ENCODE peak calls at places on chromosome 10, in seven cellular contexts. One of them, this sample, is unnamed.

GRCh38 chr10:34434119-34434594 is 380.9 kb downstream of the PARD3 start:
- DNase-seq in stimulated activated CD8-positive, alpha-beta memory T cell treated with anti-CD3 and anti-CD28 coated beads, Interleukin-4, amount 100 ng/mL, for 1 hour: no peak
- DNase-seq in effector memory CD8-positive, alpha-beta T cell: no peak
- DNase-seq in GM03348: peak; percentile 39
- DNase-seq in esophagus muscularis mucosa: no peak
- DNase-seq in stimulated activated CD4-positive, alpha-beta T cell treated with anti-CD3 and anti-CD28 coated beads, Interleukin-2, amount 100 ng/mL, for 48 hours: no peak
- DNase-seq in mesothelial cell of epicardium: no peak
- DNase-seq in this sample: no peak

GRCh38 chr10:69712346-69712745 is 82.3 kb downstream of the FAM241B start:
- DNase-seq in stimulated activated CD8-positive, alpha-beta memory T cell treated with anti-CD3 and anti-CD28 coated beads, Interleukin-4, amount 100 ng/mL, for 1 hour: no peak
- DNase-seq in esophagus muscularis mucosa: no peak
- DNase-seq in effector memory CD8-positive, alpha-beta T cell: no peak
- DNase-seq in stimulated activated CD4-positive, alpha-beta T cell treated with anti-CD3 and anti-CD28 coated beads, Interleukin-2, amount 100 ng/mL, for 48 hours: no peak
- DNase-seq in GM03348: no peak
- DNase-seq in mesothelial cell of epicardium: no peak
- DNase-seq in this sample: no peak

GRCh38 chr10:132142396-132143161 is 44.2 kb upstream of the DPYSL4 start:
- DNase-seq in mesothelial cell of epicardium: peak; percentile 41
- DNase-seq in esophagus muscularis mucosa: no peak
- DNase-seq in stimulated activated CD4-positive, alpha-beta T cell treated with anti-CD3 and anti-CD28 coated beads, Interleukin-2, amount 100 ng/mL, for 48 hours: peak; percentile 49
- DNase-seq in GM03348: peak; percentile 90
- DNase-seq in effector memory CD8-positive, alpha-beta T cell: peak; percentile 47
- DNase-seq in stimulated activated CD8-positive, alpha-beta memory T cell treated with anti-CD3 and anti-CD28 coated beads, Interleukin-4, amount 100 ng/mL, for 1 hour: no peak
- DNase-seq in this sample: peak; percentile 46

GRCh38 chr10:34299105-34299611 is 515.9 kb downstream of the PARD3 start:
- DNase-seq in stimulated activated CD8-positive, alpha-beta memory T cell treated with anti-CD3 and anti-CD28 coated beads, Interleukin-4, amount 100 ng/mL, for 1 hour: no peak
- DNase-seq in esophagus muscularis mucosa: no peak
- DNase-seq in effector memory CD8-positive, alpha-beta T cell: no peak
- DNase-seq in GM03348: peak; percentile 44
- DNase-seq in stimulated activated CD4-positive, alpha-beta T cell treated with anti-CD3 and anti-CD28 coated beads, Interleukin-2, amount 100 ng/mL, for 48 hours: no peak
- DNase-seq in mesothelial cell of epicardium: no peak
- DNase-seq in this sample: no peak

GRCh38 chr10:65341323-65341922 is 1584.4 kb upstream of the LRRTM3 start:
- DNase-seq in stimulated activated CD4-positive, alpha-beta T cell treated with anti-CD3 and anti-CD28 coated beads, Interleukin-2, amount 100 ng/mL, for 48 hours: no peak
- DNase-seq in stimulated activated CD8-positive, alpha-beta memory T cell treated with anti-CD3 and anti-CD28 coated beads, Interleukin-4, amount 100 ng/mL, for 1 hour: no peak
- DNase-seq in esophagus muscularis mucosa: no peak
- DNase-seq in GM03348: no peak
- DNase-seq in mesothelial cell of epicardium: no peak
- DNase-seq in effector memory CD8-positive, alpha-beta T cell: no peak
- DNase-seq in this sample: no peak

GRCh38 chr10:103124420-103125096 is 68.5 kb downstream of the NT5C2 start:
- DNase-seq in mesothelial cell of epicardium: no peak
- DNase-seq in stimulated activated CD8-positive, alpha-beta memory T cell treated with anti-CD3 and anti-CD28 coated beads, Interleukin-4, amount 100 ng/mL, for 1 hour: no peak
- DNase-seq in stimulated activated CD4-positive, alpha-beta T cell treated with anti-CD3 and anti-CD28 coated beads, Interleukin-2, amount 100 ng/mL, for 48 hours: peak; percentile 14
- DNase-seq in esophagus muscularis mucosa: no peak
- DNase-seq in effector memory CD8-positive, alpha-beta T cell: no peak
- DNase-seq in GM03348: no peak
- DNase-seq in this sample: no peak

GRCh38 chr10:69645751-69646687 is 16.0 kb downstream of the FAM241B start:
- DNase-seq in esophagus muscularis mucosa: no peak
- DNase-seq in GM03348: no peak
- DNase-seq in stimulated activated CD8-positive, alpha-beta memory T cell treated with anti-CD3 and anti-CD28 coated beads, Interleukin-4, amount 100 ng/mL, for 1 hour: no peak
- DNase-seq in stimulated activated CD4-positive, alpha-beta T cell treated with anti-CD3 and anti-CD28 coated beads, Interleukin-2, amount 100 ng/mL, for 48 hours: no peak
- DNase-seq in effector memory CD8-positive, alpha-beta T cell: no peak
- DNase-seq in mesothelial cell of epicardium: no peak
- DNase-seq in this sample: no peak

GRCh38 chr10:91378061-91378460 is 32.1 kb upstream of the HECTD2 start:
- DNase-seq in mesothelial cell of epicardium: no peak
- DNase-seq in esophagus muscularis mucosa: no peak
- DNase-seq in stimulated activated CD4-positive, alpha-beta T cell treated with anti-CD3 and anti-CD28 coated beads, Interleukin-2, amount 100 ng/mL, for 48 hours: no peak
- DNase-seq in stimulated activated CD8-positive, alpha-beta memory T cell treated with anti-CD3 and anti-CD28 coated beads, Interleukin-4, amount 100 ng/mL, for 1 hour: no peak
- DNase-seq in effector memory CD8-positive, alpha-beta T cell: peak; percentile 27
- DNase-seq in GM03348: no peak
- DNase-seq in this sample: peak; percentile 80

GRCh38 chr10:62885656-62886461 is 69.7 kb upstream of the EGR2 start:
- DNase-seq in stimulated activated CD8-positive, alpha-beta memory T cell treated with anti-CD3 and anti-CD28 coated beads, Interleukin-4, amount 100 ng/mL, for 1 hour: no peak
- DNase-seq in effector memory CD8-positive, alpha-beta T cell: no peak
- DNase-seq in esophagus muscularis mucosa: no peak
- DNase-seq in GM03348: peak; percentile 59
- DNase-seq in mesothelial cell of epicardium: no peak
- DNase-seq in stimulated activated CD4-positive, alpha-beta T cell treated with anti-CD3 and anti-CD28 coated beads, Interleukin-2, amount 100 ng/mL, for 48 hours: no peak
- DNase-seq in this sample: no peak

GRCh38 chr10:101124933-101125332 is 6.2 kb upstream of the TLX1 start:
- DNase-seq in effector memory CD8-positive, alpha-beta T cell: no peak
- DNase-seq in GM03348: no peak
- DNase-seq in stimulated activated CD4-positive, alpha-beta T cell treated with anti-CD3 and anti-CD28 coated beads, Interleukin-2, amount 100 ng/mL, for 48 hours: no peak
- DNase-seq in esophagus muscularis mucosa: no peak
- DNase-seq in stimulated activated CD8-positive, alpha-beta memory T cell treated with anti-CD3 and anti-CD28 coated beads, Interleukin-4, amount 100 ng/mL, for 1 hour: no peak
- DNase-seq in mesothelial cell of epicardium: no peak
- DNase-seq in this sample: no peak

GRCh38 chr10:66321746-66322145 is 604.1 kb upstream of the LRRTM3 start:
- DNase-seq in stimulated activated CD4-positive, alpha-beta T cell treated with anti-CD3 and anti-CD28 coated beads, Interleukin-2, amount 100 ng/mL, for 48 hours: no peak
- DNase-seq in esophagus muscularis mucosa: no peak
- DNase-seq in mesothelial cell of epicardium: no peak
- DNase-seq in stimulated activated CD8-positive, alpha-beta memory T cell treated with anti-CD3 and anti-CD28 coated beads, Interleukin-4, amount 100 ng/mL, for 1 hour: no peak
- DNase-seq in GM03348: no peak
- DNase-seq in effector memory CD8-positive, alpha-beta T cell: no peak
- DNase-seq in this sample: no peak

GRCh38 chr10:31147220-31147608 is 115.5 kb upstream of the ZNF438 start:
- DNase-seq in effector memory CD8-positive, alpha-beta T cell: no peak
- DNase-seq in mesothelial cell of epicardium: no peak
- DNase-seq in GM03348: peak; percentile 57
- DNase-seq in stimulated activated CD4-positive, alpha-beta T cell treated with anti-CD3 and anti-CD28 coated beads, Interleukin-2, amount 100 ng/mL, for 48 hours: no peak
- DNase-seq in esophagus muscularis mucosa: no peak
- DNase-seq in stimulated activated CD8-positive, alpha-beta memory T cell treated with anti-CD3 and anti-CD28 coated beads, Interleukin-4, amount 100 ng/mL, for 1 hour: no peak
- DNase-seq in this sample: no peak

GRCh38 chr10:114957673-114958072 is 19.7 kb downstream of the TRUB1 start:
- DNase-seq in mesothelial cell of epicardium: no peak
- DNase-seq in stimulated activated CD4-positive, alpha-beta T cell treated with anti-CD3 and anti-CD28 coated beads, Interleukin-2, amount 100 ng/mL, for 48 hours: no peak
- DNase-seq in GM03348: no peak
- DNase-seq in esophagus muscularis mucosa: no peak
- DNase-seq in effector memory CD8-positive, alpha-beta T cell: no peak
- DNase-seq in stimulated activated CD8-positive, alpha-beta memory T cell treated with anti-CD3 and anti-CD28 coated beads, Interleukin-4, amount 100 ng/mL, for 1 hour: no peak
- DNase-seq in this sample: no peak

GRCh38 chr10:6671976-6672375 is 91.9 kb upstream of the PRKCQ start:
- DNase-seq in GM03348: no peak
- DNase-seq in esophagus muscularis mucosa: no peak
- DNase-seq in stimulated activated CD4-positive, alpha-beta T cell treated with anti-CD3 and anti-CD28 coated beads, Interleukin-2, amount 100 ng/mL, for 48 hours: no peak
- DNase-seq in stimulated activated CD8-positive, alpha-beta memory T cell treated with anti-CD3 and anti-CD28 coated beads, Interleukin-4, amount 100 ng/mL, for 1 hour: no peak
- DNase-seq in mesothelial cell of epicardium: no peak
- DNase-seq in effector memory CD8-positive, alpha-beta T cell: no peak
- DNase-seq in this sample: no peak

GRCh38 chr10:12348870-12349627 is at the start of gene CAMK1D:
- DNase-seq in effector memory CD8-positive, alpha-beta T cell: peak; percentile 86
- DNase-seq in stimulated activated CD4-positive, alpha-beta T cell treated with anti-CD3 and anti-CD28 coated beads, Interleukin-2, amount 100 ng/mL, for 48 hours: peak; percentile 69
- DNase-seq in esophagus muscularis mucosa: peak; percentile 96
- DNase-seq in stimulated activated CD8-positive, alpha-beta memory T cell treated with anti-CD3 and anti-CD28 coated beads, Interleukin-4, amount 100 ng/mL, for 1 hour: peak; percentile 77
- DNase-seq in GM03348: peak; percentile 91
- DNase-seq in mesothelial cell of epicardium: peak; percentile 44
- DNase-seq in this sample: peak; percentile 92

GRCh38 chr10:116888380-116889055 is 39.2 kb downstream of the ENO4 start:
- DNase-seq in esophagus muscularis mucosa: no peak
- DNase-seq in stimulated activated CD8-positive, alpha-beta memory T cell treated with anti-CD3 and anti-CD28 coated beads, Interleukin-4, amount 100 ng/mL, for 1 hour: no peak
- DNase-seq in GM03348: peak; percentile 84
- DNase-seq in mesothelial cell of epicardium: no peak
- DNase-seq in effector memory CD8-positive, alpha-beta T cell: no peak
- DNase-seq in stimulated activated CD4-positive, alpha-beta T cell treated with anti-CD3 and anti-CD28 coated beads, Interleukin-2, amount 100 ng/mL, for 48 hours: no peak
- DNase-seq in this sample: no peak

GRCh38 chr10:59678884-59679301 is 30.8 kb downstream of the SLC16A9 start:
- DNase-seq in mesothelial cell of epicardium: no peak
- DNase-seq in stimulated activated CD4-positive, alpha-beta T cell treated with anti-CD3 and anti-CD28 coated beads, Interleukin-2, amount 100 ng/mL, for 48 hours: no peak
- DNase-seq in effector memory CD8-positive, alpha-beta T cell: no peak
- DNase-seq in esophagus muscularis mucosa: no peak
- DNase-seq in GM03348: peak; percentile 6
- DNase-seq in stimulated activated CD8-positive, alpha-beta memory T cell treated with anti-CD3 and anti-CD28 coated beads, Interleukin-4, amount 100 ng/mL, for 1 hour: no peak
- DNase-seq in this sample: no peak

GRCh38 chr10:80493482-80494021 is 39.4 kb downstream of the TSPAN14 start:
- DNase-seq in stimulated activated CD8-positive, alpha-beta memory T cell treated with anti-CD3 and anti-CD28 coated beads, Interleukin-4, amount 100 ng/mL, for 1 hour: no peak
- DNase-seq in mesothelial cell of epicardium: no peak
- DNase-seq in GM03348: peak; percentile 50
- DNase-seq in esophagus muscularis mucosa: no peak
- DNase-seq in stimulated activated CD4-positive, alpha-beta T cell treated with anti-CD3 and anti-CD28 coated beads, Interleukin-2, amount 100 ng/mL, for 48 hours: no peak
- DNase-seq in effector memory CD8-positive, alpha-beta T cell: no peak
- DNase-seq in this sample: peak; percentile 73

GRCh38 chr10:89550509-89550908 is 15.1 kb upstream of the SLC16A12 start:
- DNase-seq in GM03348: no peak
- DNase-seq in mesothelial cell of epicardium: no peak
- DNase-seq in stimulated activated CD8-positive, alpha-beta memory T cell treated with anti-CD3 and anti-CD28 coated beads, Interleukin-4, amount 100 ng/mL, for 1 hour: no peak
- DNase-seq in stimulated activated CD4-positive, alpha-beta T cell treated with anti-CD3 and anti-CD28 coated beads, Interleukin-2, amount 100 ng/mL, for 48 hours: no peak
- DNase-seq in esophagus muscularis mucosa: no peak
- DNase-seq in effector memory CD8-positive, alpha-beta T cell: no peak
- DNase-seq in this sample: no peak

GRCh38 chr10:62805139-62806092 is 896 bp downstream of the ADO start:
- DNase-seq in GM03348: peak; percentile 77
- DNase-seq in esophagus muscularis mucosa: no peak
- DNase-seq in stimulated activated CD4-positive, alpha-beta T cell treated with anti-CD3 and anti-CD28 coated beads, Interleukin-2, amount 100 ng/mL, for 48 hours: peak; percentile 59
- DNase-seq in effector memory CD8-positive, alpha-beta T cell: no peak
- DNase-seq in stimulated activated CD8-positive, alpha-beta memory T cell treated with anti-CD3 and anti-CD28 coated beads, Interleukin-4, amount 100 ng/mL, for 1 hour: no peak
- DNase-seq in mesothelial cell of epicardium: no peak
- DNase-seq in this sample: no peak

GRCh38 chr10:103667390-103667789 is 173.9 kb downstream of the NEURL1 start:
- DNase-seq in mesothelial cell of epicardium: no peak
- DNase-seq in stimulated activated CD4-positive, alpha-beta T cell treated with anti-CD3 and anti-CD28 coated beads, Interleukin-2, amount 100 ng/mL, for 48 hours: no peak
- DNase-seq in effector memory CD8-positive, alpha-beta T cell: no peak
- DNase-seq in stimulated activated CD8-positive, alpha-beta memory T cell treated with anti-CD3 and anti-CD28 coated beads, Interleukin-4, amount 100 ng/mL, for 1 hour: no peak
- DNase-seq in esophagus muscularis mucosa: no peak
- DNase-seq in GM03348: peak; percentile 56
- DNase-seq in this sample: no peak

GRCh38 chr10:17348111-17349008 is 106.0 kb downstream of the ST8SIA6 start:
- DNase-seq in stimulated activated CD4-positive, alpha-beta T cell treated with anti-CD3 and anti-CD28 coated beads, Interleukin-2, amount 100 ng/mL, for 48 hours: no peak
- DNase-seq in GM03348: peak; percentile 73
- DNase-seq in effector memory CD8-positive, alpha-beta T cell: no peak
- DNase-seq in esophagus muscularis mucosa: no peak
- DNase-seq in mesothelial cell of epicardium: peak; percentile 68
- DNase-seq in stimulated activated CD8-positive, alpha-beta memory T cell treated with anti-CD3 and anti-CD28 coated beads, Interleukin-4, amount 100 ng/mL, for 1 hour: no peak
- DNase-seq in this sample: no peak

GRCh38 chr10:3890602-3891352 is 105.8 kb upstream of the KLF6 start:
- DNase-seq in stimulated activated CD4-positive, alpha-beta T cell treated with anti-CD3 and anti-CD28 coated beads, Interleukin-2, amount 100 ng/mL, for 48 hours: no peak
- DNase-seq in mesothelial cell of epicardium: no peak
- DNase-seq in esophagus muscularis mucosa: no peak
- DNase-seq in GM03348: no peak
- DNase-seq in stimulated activated CD8-positive, alpha-beta memory T cell treated with anti-CD3 and anti-CD28 coated beads, Interleukin-4, amount 100 ng/mL, for 1 hour: no peak
- DNase-seq in effector memory CD8-positive, alpha-beta T cell: no peak
- DNase-seq in this sample: no peak

GRCh38 chr10:31384589-31384949 is 65.6 kb downstream of the ZEB1 start:
- DNase-seq in stimulated activated CD4-positive, alpha-beta T cell treated with anti-CD3 and anti-CD28 coated beads, Interleukin-2, amount 100 ng/mL, for 48 hours: no peak
- DNase-seq in stimulated activated CD8-positive, alpha-beta memory T cell treated with anti-CD3 and anti-CD28 coated beads, Interleukin-4, amount 100 ng/mL, for 1 hour: no peak
- DNase-seq in GM03348: no peak
- DNase-seq in esophagus muscularis mucosa: no peak
- DNase-seq in effector memory CD8-positive, alpha-beta T cell: no peak
- DNase-seq in mesothelial cell of epicardium: no peak
- DNase-seq in this sample: no peak

GRCh38 chr10:33209777-33210176 is 124.7 kb downstream of the NRP1 start:
- DNase-seq in stimulated activated CD8-positive, alpha-beta memory T cell treated with anti-CD3 and anti-CD28 coated beads, Interleukin-4, amount 100 ng/mL, for 1 hour: no peak
- DNase-seq in effector memory CD8-positive, alpha-beta T cell: no peak
- DNase-seq in mesothelial cell of epicardium: no peak
- DNase-seq in stimulated activated CD4-positive, alpha-beta T cell treated with anti-CD3 and anti-CD28 coated beads, Interleukin-2, amount 100 ng/mL, for 48 hours: no peak
- DNase-seq in esophagus muscularis mucosa: no peak
- DNase-seq in GM03348: no peak
- DNase-seq in this sample: no peak

GRCh38 chr10:128369101-128369650 is 243.0 kb upstream of the MKI67 start:
- DNase-seq in stimulated activated CD8-positive, alpha-beta memory T cell treated with anti-CD3 and anti-CD28 coated beads, Interleukin-4, amount 100 ng/mL, for 1 hour: no peak
- DNase-seq in mesothelial cell of epicardium: no peak
- DNase-seq in effector memory CD8-positive, alpha-beta T cell: no peak
- DNase-seq in GM03348: no peak
- DNase-seq in esophagus muscularis mucosa: peak; percentile 88
- DNase-seq in stimulated activated CD4-positive, alpha-beta T cell treated with anti-CD3 and anti-CD28 coated beads, Interleukin-2, amount 100 ng/mL, for 48 hours: no peak
- DNase-seq in this sample: no peak

GRCh38 chr10:15169555-15170407 is 1.3 kb upstream of the NMT2 start:
- DNase-seq in esophagus muscularis mucosa: no peak
- DNase-seq in stimulated activated CD4-positive, alpha-beta T cell treated with anti-CD3 and anti-CD28 coated beads, Interleukin-2, amount 100 ng/mL, for 48 hours: peak; percentile 23
- DNase-seq in effector memory CD8-positive, alpha-beta T cell: peak; percentile 51
- DNase-seq in stimulated activated CD8-positive, alpha-beta memory T cell treated with anti-CD3 and anti-CD28 coated beads, Interleukin-4, amount 100 ng/mL, for 1 hour: no peak
- DNase-seq in mesothelial cell of epicardium: no peak
- DNase-seq in GM03348: no peak
- DNase-seq in this sample: peak; percentile 76